ENCODE peak calls at places on chromosomes 1 and 21, in ten cellular contexts. One of them, this sample, is unnamed.
A peak's percentile ranks its signal among the peaks of the same experiment; 100 is the strongest.

GRCh38 chr1:167186771-167187170 is 33.9 kb upstream of the POU2F1 start:
- DNase-seq in left lung: no peak
- DNase-seq in NCI-H2171: peak; percentile 79
- DNase-seq in skeletal muscle cell: no peak
- DNase-seq in PC-3: no peak
- DNase-seq in hepatocyte: no peak
- DNase-seq in left colon: no peak
- DNase-seq in stimulated activated CD8-positive, alpha-beta memory T cell treated with anti-CD3 and anti-CD28 coated beads, Interleukin-7, amount 100 ng/mL, for 1 hour: no peak
- DNase-seq in posterior cingulate gyrus: no peak
- DNase-seq in neuronal stem cell: no peak
- DNase-seq in this sample: no peak

GRCh38 chr1:155078496-155079209 is at the start of gene EFNA3:
- DNase-seq in stimulated activated CD8-positive, alpha-beta memory T cell treated with anti-CD3 and anti-CD28 coated beads, Interleukin-7, amount 100 ng/mL, for 1 hour: peak; percentile 34
- DNase-seq in hepatocyte: peak; percentile 92
- DNase-seq in neuronal stem cell: peak; percentile 78
- DNase-seq in left colon: peak; percentile 88
- DNase-seq in posterior cingulate gyrus: peak; percentile 86
- DNase-seq in skeletal muscle cell: no peak
- DNase-seq in PC-3: peak; percentile 81
- DNase-seq in NCI-H2171: peak; percentile 64
- DNase-seq in left lung: peak; percentile 93
- DNase-seq in this sample: peak; percentile 60

GRCh38 chr21:39141502-39141901 is 41.7 kb downstream of the PSMG1 start:
- DNase-seq in stimulated activated CD8-positive, alpha-beta memory T cell treated with anti-CD3 and anti-CD28 coated beads, Interleukin-7, amount 100 ng/mL, for 1 hour: no peak
- DNase-seq in hepatocyte: no peak
- DNase-seq in posterior cingulate gyrus: no peak
- DNase-seq in neuronal stem cell: no peak
- DNase-seq in left colon: peak; percentile 35
- DNase-seq in PC-3: no peak
- DNase-seq in skeletal muscle cell: no peak
- DNase-seq in left lung: no peak
- DNase-seq in NCI-H2171: peak; percentile 67
- DNase-seq in this sample: no peak

GRCh38 chr1:245365071-245365470 is 210.3 kb downstream of the KIF26B start:
- DNase-seq in hepatocyte: no peak
- DNase-seq in left colon: no peak
- DNase-seq in posterior cingulate gyrus: no peak
- DNase-seq in stimulated activated CD8-positive, alpha-beta memory T cell treated with anti-CD3 and anti-CD28 coated beads, Interleukin-7, amount 100 ng/mL, for 1 hour: no peak
- DNase-seq in left lung: no peak
- DNase-seq in skeletal muscle cell: no peak
- DNase-seq in PC-3: no peak
- DNase-seq in NCI-H2171: no peak
- DNase-seq in neuronal stem cell: no peak
- DNase-seq in this sample: no peak

GRCh38 chr1:224565186-224565585 is 50.9 kb upstream of the CNIH3 start:
- DNase-seq in posterior cingulate gyrus: peak; percentile 27
- DNase-seq in PC-3: peak; percentile 99
- DNase-seq in hepatocyte: peak; percentile 19
- DNase-seq in NCI-H2171: no peak
- DNase-seq in left colon: no peak
- DNase-seq in skeletal muscle cell: peak; percentile 71
- DNase-seq in left lung: no peak
- DNase-seq in neuronal stem cell: no peak
- DNase-seq in stimulated activated CD8-positive, alpha-beta memory T cell treated with anti-CD3 and anti-CD28 coated beads, Interleukin-7, amount 100 ng/mL, for 1 hour: no peak
- DNase-seq in this sample: peak; percentile 77

GRCh38 chr1:223483511-223483910 is 90.3 kb downstream of the CCDC185 start:
- DNase-seq in NCI-H2171: no peak
- DNase-seq in left lung: no peak
- DNase-seq in left colon: no peak
- DNase-seq in PC-3: no peak
- DNase-seq in neuronal stem cell: no peak
- DNase-seq in posterior cingulate gyrus: no peak
- DNase-seq in skeletal muscle cell: no peak
- DNase-seq in stimulated activated CD8-positive, alpha-beta memory T cell treated with anti-CD3 and anti-CD28 coated beads, Interleukin-7, amount 100 ng/mL, for 1 hour: no peak
- DNase-seq in hepatocyte: no peak
- DNase-seq in this sample: no peak

GRCh38 chr1:19445417-19446342 is 39.7 kb downstream of the CAPZB start:
- DNase-seq in left colon: no peak
- DNase-seq in PC-3: no peak
- DNase-seq in neuronal stem cell: no peak
- DNase-seq in skeletal muscle cell: no peak
- DNase-seq in stimulated activated CD8-positive, alpha-beta memory T cell treated with anti-CD3 and anti-CD28 coated beads, Interleukin-7, amount 100 ng/mL, for 1 hour: no peak
- DNase-seq in NCI-H2171: no peak
- DNase-seq in posterior cingulate gyrus: no peak
- DNase-seq in hepatocyte: peak; percentile 61
- DNase-seq in left lung: no peak
- DNase-seq in this sample: peak; percentile 44

GRCh38 chr1:39106949-39107740 is 81.0 kb downstream of the NDUFS5 start:
- DNase-seq in hepatocyte: no peak
- DNase-seq in PC-3: no peak
- DNase-seq in left lung: no peak
- DNase-seq in skeletal muscle cell: no peak
- DNase-seq in posterior cingulate gyrus: no peak
- DNase-seq in NCI-H2171: no peak
- DNase-seq in left colon: no peak
- DNase-seq in stimulated activated CD8-positive, alpha-beta memory T cell treated with anti-CD3 and anti-CD28 coated beads, Interleukin-7, amount 100 ng/mL, for 1 hour: no peak
- DNase-seq in neuronal stem cell: peak; percentile 63
- DNase-seq in this sample: no peak

GRCh38 chr1:192516776-192517297 is 58.7 kb upstream of the RGS1 start:
- DNase-seq in NCI-H2171: no peak
- DNase-seq in left lung: no peak
- DNase-seq in stimulated activated CD8-positive, alpha-beta memory T cell treated with anti-CD3 and anti-CD28 coated beads, Interleukin-7, amount 100 ng/mL, for 1 hour: peak; percentile 23
- DNase-seq in neuronal stem cell: no peak
- DNase-seq in hepatocyte: no peak
- DNase-seq in left colon: no peak
- DNase-seq in posterior cingulate gyrus: no peak
- DNase-seq in skeletal muscle cell: peak; percentile 55
- DNase-seq in PC-3: peak; percentile 66
- DNase-seq in this sample: peak; percentile 66

GRCh38 chr1:48726557-48726956 is 50.1 kb downstream of the BEND5 start:
- DNase-seq in left colon: no peak
- DNase-seq in NCI-H2171: no peak
- DNase-seq in neuronal stem cell: no peak
- DNase-seq in left lung: no peak
- DNase-seq in stimulated activated CD8-positive, alpha-beta memory T cell treated with anti-CD3 and anti-CD28 coated beads, Interleukin-7, amount 100 ng/mL, for 1 hour: no peak
- DNase-seq in skeletal muscle cell: no peak
- DNase-seq in hepatocyte: no peak
- DNase-seq in PC-3: no peak
- DNase-seq in posterior cingulate gyrus: no peak
- DNase-seq in this sample: no peak

GRCh38 chr1:86205741-86206140 is 49.2 kb upstream of the COL24A1 start:
- DNase-seq in NCI-H2171: no peak
- DNase-seq in left colon: no peak
- DNase-seq in PC-3: no peak
- DNase-seq in left lung: no peak
- DNase-seq in stimulated activated CD8-positive, alpha-beta memory T cell treated with anti-CD3 and anti-CD28 coated beads, Interleukin-7, amount 100 ng/mL, for 1 hour: no peak
- DNase-seq in neuronal stem cell: no peak
- DNase-seq in skeletal muscle cell: no peak
- DNase-seq in hepatocyte: no peak
- DNase-seq in posterior cingulate gyrus: no peak
- DNase-seq in this sample: no peak

GRCh38 chr1:5001466-5001865 is 347.1 kb downstream of the AJAP1 start:
- DNase-seq in NCI-H2171: no peak
- DNase-seq in hepatocyte: no peak
- DNase-seq in left lung: no peak
- DNase-seq in PC-3: no peak
- DNase-seq in stimulated activated CD8-positive, alpha-beta memory T cell treated with anti-CD3 and anti-CD28 coated beads, Interleukin-7, amount 100 ng/mL, for 1 hour: no peak
- DNase-seq in neuronal stem cell: peak; percentile 49
- DNase-seq in left colon: no peak
- DNase-seq in skeletal muscle cell: no peak
- DNase-seq in posterior cingulate gyrus: no peak
- DNase-seq in this sample: peak; percentile 2

GRCh38 chr1:39183503-39184353 is 20.8 kb upstream of the MACF1 start:
- DNase-seq in NCI-H2171: no peak
- DNase-seq in left colon: peak; percentile 70
- DNase-seq in neuronal stem cell: no peak
- DNase-seq in stimulated activated CD8-positive, alpha-beta memory T cell treated with anti-CD3 and anti-CD28 coated beads, Interleukin-7, amount 100 ng/mL, for 1 hour: peak; percentile 65
- DNase-seq in left lung: no peak
- DNase-seq in PC-3: peak; percentile 98
- DNase-seq in hepatocyte: peak; percentile 89
- DNase-seq in skeletal muscle cell: peak; percentile 57
- DNase-seq in posterior cingulate gyrus: peak; percentile 46
- DNase-seq in this sample: peak; percentile 90

GRCh38 chr1:16921391-16922185 is at the start of gene CROCC:
- DNase-seq in stimulated activated CD8-positive, alpha-beta memory T cell treated with anti-CD3 and anti-CD28 coated beads, Interleukin-7, amount 100 ng/mL, for 1 hour: no peak
- DNase-seq in skeletal muscle cell: no peak
- DNase-seq in left lung: peak; percentile 81
- DNase-seq in neuronal stem cell: peak; percentile 75
- DNase-seq in NCI-H2171: peak; percentile 32
- DNase-seq in posterior cingulate gyrus: peak; percentile 51
- DNase-seq in hepatocyte: peak; percentile 57
- DNase-seq in left colon: peak; percentile 42
- DNase-seq in PC-3: no peak
- DNase-seq in this sample: no peak

GRCh38 chr1:59026472-59026948 is 242.7 kb upstream of the JUN start:
- DNase-seq in PC-3: peak; percentile 64
- DNase-seq in left colon: no peak
- DNase-seq in neuronal stem cell: no peak
- DNase-seq in skeletal muscle cell: peak; percentile 41
- DNase-seq in left lung: no peak
- DNase-seq in hepatocyte: no peak
- DNase-seq in NCI-H2171: no peak
- DNase-seq in stimulated activated CD8-positive, alpha-beta memory T cell treated with anti-CD3 and anti-CD28 coated beads, Interleukin-7, amount 100 ng/mL, for 1 hour: no peak
- DNase-seq in posterior cingulate gyrus: no peak
- DNase-seq in this sample: no peak

GRCh38 chr1:15090373-15090772 is 63.2 kb upstream of the TMEM51 start:
- DNase-seq in posterior cingulate gyrus: no peak
- DNase-seq in NCI-H2171: peak; percentile 12
- DNase-seq in left colon: peak; percentile 85
- DNase-seq in skeletal muscle cell: no peak
- DNase-seq in left lung: peak; percentile 95
- DNase-seq in PC-3: peak; percentile 47
- DNase-seq in stimulated activated CD8-positive, alpha-beta memory T cell treated with anti-CD3 and anti-CD28 coated beads, Interleukin-7, amount 100 ng/mL, for 1 hour: no peak
- DNase-seq in hepatocyte: peak; percentile 91
- DNase-seq in neuronal stem cell: peak; percentile 46
- DNase-seq in this sample: peak; percentile 94

GRCh38 chr1:207393610-207394009 is 60.5 kb upstream of the CR2 start:
- DNase-seq in PC-3: peak; percentile 100
- DNase-seq in left lung: no peak
- DNase-seq in neuronal stem cell: no peak
- DNase-seq in stimulated activated CD8-positive, alpha-beta memory T cell treated with anti-CD3 and anti-CD28 coated beads, Interleukin-7, amount 100 ng/mL, for 1 hour: no peak
- DNase-seq in skeletal muscle cell: peak; percentile 86
- DNase-seq in left colon: no peak
- DNase-seq in posterior cingulate gyrus: no peak
- DNase-seq in hepatocyte: peak; percentile 57
- DNase-seq in NCI-H2171: no peak
- DNase-seq in this sample: peak; percentile 81

GRCh38 chr1:25927541-25928265 is 21.5 kb upstream of the STMN1 start:
- DNase-seq in NCI-H2171: peak; percentile 32
- DNase-seq in skeletal muscle cell: no peak
- DNase-seq in posterior cingulate gyrus: no peak
- DNase-seq in neuronal stem cell: peak; percentile 64
- DNase-seq in left colon: no peak
- DNase-seq in stimulated activated CD8-positive, alpha-beta memory T cell treated with anti-CD3 and anti-CD28 coated beads, Interleukin-7, amount 100 ng/mL, for 1 hour: no peak
- DNase-seq in PC-3: no peak
- DNase-seq in left lung: no peak
- DNase-seq in hepatocyte: no peak
- DNase-seq in this sample: no peak

GRCh38 chr1:32246888-32247273 is at the start of gene FAM167B:
- DNase-seq in NCI-H2171: no peak
- DNase-seq in left lung: no peak
- DNase-seq in skeletal muscle cell: peak; percentile 28
- DNase-seq in PC-3: peak; percentile 56
- DNase-seq in stimulated activated CD8-positive, alpha-beta memory T cell treated with anti-CD3 and anti-CD28 coated beads, Interleukin-7, amount 100 ng/mL, for 1 hour: no peak
- DNase-seq in posterior cingulate gyrus: no peak
- DNase-seq in left colon: no peak
- DNase-seq in neuronal stem cell: no peak
- DNase-seq in hepatocyte: no peak
- DNase-seq in this sample: no peak

GRCh38 chr1:97174039-97174704 is 452.6 kb downstream of the PTBP2 start:
- DNase-seq in hepatocyte: no peak
- DNase-seq in skeletal muscle cell: no peak
- DNase-seq in left lung: no peak
- DNase-seq in left colon: no peak
- DNase-seq in posterior cingulate gyrus: no peak
- DNase-seq in stimulated activated CD8-positive, alpha-beta memory T cell treated with anti-CD3 and anti-CD28 coated beads, Interleukin-7, amount 100 ng/mL, for 1 hour: no peak
- DNase-seq in PC-3: peak; percentile 45
- DNase-seq in NCI-H2171: no peak
- DNase-seq in neuronal stem cell: no peak
- DNase-seq in this sample: no peak

GRCh38 chr1:9792156-9793042 is 31.4 kb downstream of the CLSTN1 start:
- DNase-seq in skeletal muscle cell: no peak
- DNase-seq in neuronal stem cell: no peak
- DNase-seq in stimulated activated CD8-positive, alpha-beta memory T cell treated with anti-CD3 and anti-CD28 coated beads, Interleukin-7, amount 100 ng/mL, for 1 hour: no peak
- DNase-seq in posterior cingulate gyrus: no peak
- DNase-seq in hepatocyte: no peak
- DNase-seq in left lung: no peak
- DNase-seq in NCI-H2171: peak; percentile 95
- DNase-seq in left colon: no peak
- DNase-seq in PC-3: peak; percentile 21
- DNase-seq in this sample: peak; percentile 25

GRCh38 chr1:30728832-30729638 is 5.7 kb upstream of the MATN1 start:
- DNase-seq in NCI-H2171: no peak
- DNase-seq in posterior cingulate gyrus: no peak
- DNase-seq in skeletal muscle cell: no peak
- DNase-seq in hepatocyte: no peak
- DNase-seq in left lung: peak; percentile 58
- DNase-seq in neuronal stem cell: no peak
- DNase-seq in stimulated activated CD8-positive, alpha-beta memory T cell treated with anti-CD3 and anti-CD28 coated beads, Interleukin-7, amount 100 ng/mL, for 1 hour: no peak
- DNase-seq in left colon: no peak
- DNase-seq in PC-3: no peak
- DNase-seq in this sample: no peak

GRCh38 chr1:20932437-20932977 is 145.4 kb upstream of the HP1BP3 start:
- DNase-seq in NCI-H2171: no peak
- DNase-seq in neuronal stem cell: no peak
- DNase-seq in stimulated activated CD8-positive, alpha-beta memory T cell treated with anti-CD3 and anti-CD28 coated beads, Interleukin-7, amount 100 ng/mL, for 1 hour: no peak
- DNase-seq in hepatocyte: no peak
- DNase-seq in skeletal muscle cell: no peak
- DNase-seq in left colon: no peak
- DNase-seq in posterior cingulate gyrus: no peak
- DNase-seq in left lung: no peak
- DNase-seq in PC-3: no peak
- DNase-seq in this sample: no peak

GRCh38 chr21:19999369-20000272 is 998.6 kb upstream of the NCAM2 start:
- DNase-seq in posterior cingulate gyrus: no peak
- DNase-seq in PC-3: no peak
- DNase-seq in left colon: no peak
- DNase-seq in NCI-H2171: no peak
- DNase-seq in skeletal muscle cell: no peak
- DNase-seq in neuronal stem cell: no peak
- DNase-seq in hepatocyte: peak; percentile 15
- DNase-seq in stimulated activated CD8-positive, alpha-beta memory T cell treated with anti-CD3 and anti-CD28 coated beads, Interleukin-7, amount 100 ng/mL, for 1 hour: no peak
- DNase-seq in left lung: peak; percentile 66
- DNase-seq in this sample: no peak

GRCh38 chr1:238772321-238772720 is 614.0 kb upstream of the CHRM3 start:
- DNase-seq in posterior cingulate gyrus: no peak
- DNase-seq in left colon: no peak
- DNase-seq in NCI-H2171: no peak
- DNase-seq in left lung: no peak
- DNase-seq in skeletal muscle cell: no peak
- DNase-seq in PC-3: peak; percentile 44
- DNase-seq in neuronal stem cell: no peak
- DNase-seq in hepatocyte: no peak
- DNase-seq in stimulated activated CD8-positive, alpha-beta memory T cell treated with anti-CD3 and anti-CD28 coated beads, Interleukin-7, amount 100 ng/mL, for 1 hour: no peak
- DNase-seq in this sample: no peak

GRCh38 chr1:224700915-224701531 is 84.9 kb downstream of the CNIH3 start:
- DNase-seq in posterior cingulate gyrus: no peak
- DNase-seq in left lung: no peak
- DNase-seq in left colon: no peak
- DNase-seq in neuronal stem cell: peak; percentile 8
- DNase-seq in PC-3: peak; percentile 49
- DNase-seq in skeletal muscle cell: no peak
- DNase-seq in stimulated activated CD8-positive, alpha-beta memory T cell treated with anti-CD3 and anti-CD28 coated beads, Interleukin-7, amount 100 ng/mL, for 1 hour: no peak
- DNase-seq in NCI-H2171: no peak
- DNase-seq in hepatocyte: no peak
- DNase-seq in this sample: peak; percentile 28

GRCh38 chr1:41740630-41741239 is 178.0 kb downstream of the HIVEP3 start:
- DNase-seq in stimulated activated CD8-positive, alpha-beta memory T cell treated with anti-CD3 and anti-CD28 coated beads, Interleukin-7, amount 100 ng/mL, for 1 hour: no peak
- DNase-seq in hepatocyte: no peak
- DNase-seq in NCI-H2171: no peak
- DNase-seq in posterior cingulate gyrus: no peak
- DNase-seq in left colon: no peak
- DNase-seq in left lung: no peak
- DNase-seq in skeletal muscle cell: no peak
- DNase-seq in neuronal stem cell: no peak
- DNase-seq in PC-3: no peak
- DNase-seq in this sample: no peak

GRCh38 chr1:200139661-200140250 is 112.2 kb downstream of the NR5A2 start:
- DNase-seq in posterior cingulate gyrus: no peak
- DNase-seq in hepatocyte: peak; percentile 53
- DNase-seq in PC-3: peak; percentile 93
- DNase-seq in neuronal stem cell: no peak
- DNase-seq in NCI-H2171: no peak
- DNase-seq in stimulated activated CD8-positive, alpha-beta memory T cell treated with anti-CD3 and anti-CD28 coated beads, Interleukin-7, amount 100 ng/mL, for 1 hour: no peak
- DNase-seq in left lung: no peak
- DNase-seq in skeletal muscle cell: peak; percentile 17
- DNase-seq in left colon: no peak
- DNase-seq in this sample: peak; percentile 74

This sample was measured in HT-29.